ENCODE peak calls at places on chromosomes 2 and 18, in six cellular contexts. D, V, I, T, G and S are unnamed samples.

GRCh38 chr18:63356272-63356896 is 10.6 kb downstream of the KDSR start:
- DNase-seq in D (no peak), V (no peak), I (no peak), T (no peak), G (no peak), S (no peak)

GRCh38 chr2:113157897-113158753 is 15.6 kb upstream of the PSD4 start:
- DNase-seq in D (no peak), V (no peak), I (no peak), T (peak; percentile 69), G (no peak), S (no peak)

GRCh38 chr2:199850250-199850717 is 708 bp downstream of the FTCDNL1 start:
- DNase-seq in D (no peak), V (no peak), I (no peak), T (no peak), G (no peak), S (no peak)

GRCh38 chr18:76441002-76441667 is 53.9 kb downstream of the ZNF516 start:
- DNase-seq in D (no peak), V (no peak), I (no peak), T (no peak), G (no peak), S (no peak)

GRCh38 chr2:135093685-135094340 is 41.7 kb downstream of the RAB3GAP1 start:
- DNase-seq in D (no peak), V (no peak), I (no peak), T (no peak), G (no peak), S (no peak)

GRCh38 chr18:28065031-28065792 is 111.7 kb downstream of the CDH2 start:
- DNase-seq in D (no peak), V (no peak), I (peak; percentile 56), T (no peak), G (no peak), S (peak; percentile 38)

GRCh38 chr2:217609952-217610351 is 392.8 kb downstream of the TNS1 start:
- DNase-seq in D (no peak), V (no peak), I (no peak), T (no peak), G (no peak), S (no peak)

GRCh38 chr18:79788096-79789085 is 9.3 kb upstream of the KCNG2 start:
- DNase-seq in D (no peak), V (no peak), I (no peak), T (no peak), G (no peak), S (no peak)

GRCh38 chr2:65831528-65831927 is 399.1 kb upstream of the SPRED2 start:
- DNase-seq in D (no peak), V (no peak), I (no peak), T (no peak), G (peak; percentile 25), S (no peak)

GRCh38 chr2:201261471-201261870 is 1.1 kb downstream of the CASP8 start:
- DNase-seq in D (no peak), V (peak; percentile 60), I (no peak), T (peak; percentile 54), G (no peak), S (no peak)

GRCh38 chr2:235265348-235265965 is 228.4 kb upstream of the AGAP1 start:
- DNase-seq in D (no peak), V (no peak), I (no peak), T (no peak), G (no peak), S (no peak)

GRCh38 chr2:227480528-227480927 is 8.6 kb downstream of the AGFG1 start:
- DNase-seq in D (no peak), V (no peak), I (no peak), T (no peak), G (no peak), S (no peak)

GRCh38 chr2:12755384-12755783 is 38.6 kb downstream of the TRIB2 start:
- DNase-seq in D (no peak), V (no peak), I (no peak), T (no peak), G (no peak), S (no peak)

GRCh38 chr2:69050802-69051201 is 37.8 kb downstream of the ANTXR1 start:
- DNase-seq in D (no peak), V (no peak), I (no peak), T (no peak), G (no peak), S (no peak)

GRCh38 chr18:37409870-37410269 is 155.7 kb downstream of the CELF4 start:
- DNase-seq in D (no peak), V (no peak), I (no peak), T (no peak), G (peak; percentile 50), S (no peak)

GRCh38 chr18:64090876-64091275 is 58.0 kb downstream of the LINC00305 start:
- DNase-seq in D (no peak), V (no peak), I (no peak), T (no peak), G (no peak), S (no peak)

GRCh38 chr18:47772374-47773248 is 157.8 kb downstream of the SMAD2 start:
- DNase-seq in D (peak; percentile 74), V (peak; percentile 37), I (no peak), T (peak; percentile 79), G (peak; percentile 38), S (peak; percentile 32)

GRCh38 chr2:43070676-43071491 is 155.5 kb downstream of the ZFP36L2 start:
- DNase-seq in D (no peak), V (no peak), I (no peak), T (no peak), G (no peak), S (no peak)

GRCh38 chr2:24671230-24671629 is 122.0 kb downstream of the PTRHD1 start:
- DNase-seq in D (no peak), V (no peak), I (no peak), T (no peak), G (no peak), S (no peak)

GRCh38 chr2:53787911-53788289 is 1.1 kb downstream of the ERLEC1 start:
- DNase-seq in D (no peak), V (no peak), I (no peak), T (no peak), G (no peak), S (no peak)

GRCh38 chr18:48656582-48656981 is 117.8 kb downstream of the CTIF start:
- DNase-seq in D (no peak), V (no peak), I (no peak), T (no peak), G (no peak), S (no peak)

GRCh38 chr2:213726101-213726500 is 441.8 kb downstream of the SPAG16 start:
- DNase-seq in D (no peak), V (no peak), I (no peak), T (no peak), G (no peak), S (no peak)

GRCh38 chr2:10329880-10330699 is 27.4 kb downstream of the HPCAL1 start:
- DNase-seq in D (no peak), V (peak; percentile 34), I (no peak), T (peak; percentile 76), G (no peak), S (no peak)

GRCh38 chr18:50454379-50455005 is 79.6 kb downstream of the SKA1 start:
- DNase-seq in D (no peak), V (no peak), I (no peak), T (no peak), G (no peak), S (no peak)

GRCh38 chr2:124959582-124959981 is 934.5 kb downstream of the CNTNAP5 start:
- DNase-seq in D (no peak), V (no peak), I (no peak), T (no peak), G (no peak), S (no peak)

GRCh38 chr2:101516833-101517690 is 42.1 kb upstream of the RFX8 start:
- DNase-seq in D (no peak), V (no peak), I (no peak), T (no peak), G (no peak), S (no peak)
- H3K27ac ChIP-seq in D (no peak overlapping the region), V (no peak overlapping the region), I (peak overlapping the region; percentile 88), T (no peak overlapping the region), G (no peak overlapping the region), S (no peak overlapping the region)

GRCh38 chr2:241493092-241493491 is 15.3 kb downstream of the STK25 start:
- DNase-seq in D (no peak), V (no peak), I (no peak), T (no peak), G (no peak), S (no peak)

GRCh38 chr2:241491549-241492173 is 16.7 kb downstream of the STK25 start:
- DNase-seq in D (no peak), V (no peak), I (no peak), T (no peak), G (no peak), S (no peak)

GRCh38 chr2:241490444-241490760 is 18.0 kb downstream of the STK25 start:
- DNase-seq in D (no peak), V (no peak), I (no peak), T (no peak), G (no peak), S (no peak)

GRCh38 chr2:241490825-241491505 is 17.4 kb downstream of the STK25 start:
- DNase-seq in D (no peak), V (no peak), I (no peak), T (no peak), G (no peak), S (no peak)

GRCh38 chr2:241492174-241492565 is 16.2 kb downstream of the STK25 start:
- DNase-seq in D (no peak), V (no peak), I (no peak), T (no peak), G (no peak), S (no peak)
- H3K27me3 ChIP-seq in D (no peaks in the 10 kb centered on the region), V (no peaks in the 10 kb centered on the region), I (no peaks in the 10 kb centered on the region), T (no peaks in the 10 kb centered on the region), G (no peaks in the 10 kb centered on the region), S (no peaks in the 10 kb centered on the region)

DNA sequence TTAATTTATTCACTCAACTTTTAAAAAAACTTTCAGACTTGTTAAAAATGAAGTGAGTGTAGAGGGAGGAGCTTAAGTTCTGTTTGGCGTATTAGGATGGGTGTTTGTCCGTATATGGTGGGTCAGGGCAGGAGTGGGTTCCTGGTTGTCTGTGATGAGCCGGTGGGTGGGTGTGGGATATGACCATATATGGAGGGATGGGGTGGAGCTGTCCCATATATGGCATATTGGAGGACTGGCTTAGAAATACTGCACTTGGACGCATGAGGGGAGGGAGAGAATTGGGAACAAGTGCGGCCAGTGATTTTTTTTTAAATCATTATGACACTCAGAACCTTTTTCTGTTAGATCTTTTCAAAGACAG is 1.5 kb downstream of the KDM3A start:
- DNase-seq in D (peak; percentile 81), V (peak; percentile 41), I (peak; percentile 82), T (peak; percentile 71), G (peak; percentile 73), S (peak; percentile 30)
- H3K27ac ChIP-seq in D (peak overlapping the region; percentile 93), V (peak overlapping the region; percentile 76), I (peak overlapping the region; percentile 87), T (peak overlapping the region; percentile 94), G (peak overlapping the region; percentile 99), S (no peak overlapping the region)

DNA sequence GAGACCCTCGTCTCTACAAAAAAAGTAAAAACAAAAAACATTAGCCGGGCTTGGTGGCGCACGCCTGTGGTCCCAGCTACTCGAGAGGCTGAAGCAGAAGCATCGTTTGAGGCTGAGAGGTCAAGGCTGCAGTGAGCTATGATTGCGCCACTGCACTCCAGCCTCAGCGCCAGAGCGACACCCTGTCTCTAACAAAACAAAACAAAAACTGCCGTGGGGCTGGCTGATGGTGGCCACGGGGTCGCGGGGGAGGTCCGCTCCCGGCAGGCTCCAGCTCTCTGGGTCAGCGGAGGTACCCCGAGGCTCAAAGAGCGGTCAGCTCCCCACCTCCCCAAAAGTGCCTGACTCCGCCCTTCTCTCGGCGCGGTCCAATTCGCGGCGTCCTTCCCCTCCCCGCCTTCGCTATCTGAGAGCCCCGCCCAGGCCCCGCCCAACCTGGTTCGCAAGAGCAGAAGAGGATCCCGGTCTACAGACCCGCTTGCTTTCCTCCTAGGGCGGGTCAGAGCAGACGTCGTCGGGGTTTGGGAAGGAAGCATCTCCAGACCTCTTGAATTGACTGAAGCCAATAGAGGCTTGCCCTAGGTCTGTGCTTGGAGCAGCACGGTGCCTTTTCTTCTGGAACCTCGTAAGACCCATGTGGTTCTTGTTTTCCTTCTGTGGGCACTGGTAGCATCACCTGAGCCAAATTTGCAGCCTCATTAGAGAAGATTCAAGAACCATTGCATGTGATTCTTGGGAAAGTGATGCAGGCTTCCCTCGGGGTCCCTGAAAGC is 7.8 kb downstream of the RAX start:
- DNase-seq in D (peak; percentile 37), V (no peak), I (no peak), T (no peak), G (no peak), S (no peak)
- H3K27me3 ChIP-seq in D (peaks cover 44% of the 10 kb centered on the region), V (peaks cover 75% of the 10 kb centered on the region), I (peaks cover 77% of the 10 kb centered on the region), T (peaks cover 59% of the 10 kb centered on the region), G (peaks cover 3% of the 10 kb centered on the region), S (peaks cover 52% of the 10 kb centered on the region)